ENCODE peak calls at places on chromosomes 4 and X, in five cellular contexts. Q is lung, F is endothelial cell of umbilical vein, W is DMS53, O is RWPE2. V is an unnamed sample.

GRCh38 chrX:18676470-18676869 is 4.6 kb upstream of the RS1 start:
- DNase-seq in W (peak), Q (no peak), O (no peak), F (no peak), V (no peak)

GRCh38 chrX:91434351-91435168 is at the start of gene PABPC5:
- DNase-seq in O (no peak), W (peak), Q (peak), F (peak), V (peak)

GRCh38 chr4:74058048-74058651 is 19.7 kb upstream of the CXCL3 start:
- DNase-seq in F (no peak), W (no peak), Q (no peak), O (no peak), V (no peak)

GRCh38 chr4:8586671-8587468 is 5.7 kb upstream of the CPZ start:
- DNase-seq in O (peak), Q (no peak), W (peak), F (no peak), V (no peak)

GRCh38 chr4:101790521-101791188 is at the start of gene BANK1:
- DNase-seq in Q (peak), W (peak), F (peak), O (no peak), V (peak)

GRCh38 chr4:119932277-119932676 is 134.4 kb downstream of the MAD2L1 start:
- DNase-seq in F (no peak), W (peak), O (no peak), Q (no peak), V (no peak)

GRCh38 chrX:33725556-33726232 is 406.4 kb downstream of the FAM47A start:
- DNase-seq in F (peak), O (no peak), Q (no peak), W (no peak), V (no peak)

GRCh38 chr4:58665649-58666048 is 1555.5 kb upstream of the IGFBP7 start:
- DNase-seq in F (no peak), O (no peak), Q (no peak), W (peak), V (no peak)

GRCh38 chrX:102651242-102651967 is at the start of gene GPRASP1:
- DNase-seq in Q (no peak), F (peak), W (no peak), O (no peak), V (peak)